ENCODE peak calls at places on chromosomes 4 and X, in seven cellular contexts. N is heart left ventricle; J is cardiac muscle cell; Q is upper lobe of left lung; P is lung; Z is CD4-positive, alpha-beta T cell; V is brain microvascular endothelial cell. B is an unnamed sample.
A peak's percentile ranks its signal among the peaks of the same experiment; 100 is the strongest.

GRCh38 chr4:45442466-45442865 is 681.4 kb downstream of the GABRG1 start:
- DNase-seq in Q (no peak), Z (no peak), P (no peak), N (no peak), J (peak; percentile 33), V (no peak), B (no peak)

GRCh38 chr4:42654606-42655005 is 2.3 kb downstream of the ATP8A1 start:
- DNase-seq in P (peak; percentile 69), Q (no peak), N (no peak), Z (no peak), J (peak; percentile 58), V (peak; percentile 56), B (no peak)

GRCh38 chrX:129981207-129981553 is 1.3 kb upstream of the BCORL1 start:
- DNase-seq in J (no peak), N (no peak), V (no peak), Q (no peak), P (no peak), Z (no peak), B (peak; percentile 13)

GRCh38 chrX:32871636-32872035 is 339.7 kb downstream of the DMD start:
- DNase-seq in J (peak; percentile 16), N (no peak), Q (no peak), Z (no peak), V (no peak), P (no peak), B (no peak)

GRCh38 chrX:32598707-32599106 is 612.6 kb downstream of the DMD start:
- DNase-seq in V (no peak), P (no peak), Q (no peak), J (no peak), Z (no peak), N (no peak), B (no peak)

GRCh38 chrX:138018145-138018799 is 452.3 kb downstream of the ZIC3 start:
- DNase-seq in V (no peak), N (no peak), P (no peak), Z (no peak), Q (no peak), J (no peak), B (no peak)

GRCh38 chr4:174156239-174156826 is 127.1 kb downstream of the FBXO8 start:
- DNase-seq in J (peak; percentile 75), Q (no peak), Z (no peak), N (no peak), V (peak; percentile 29), P (no peak), B (no peak)

GRCh38 chr4:3231431-3231980 is 17.5 kb upstream of the MSANTD1 start:
- DNase-seq in J (no peak), P (no peak), Z (no peak), V (no peak), Q (no peak), N (peak; percentile 47), B (no peak)

GRCh38 chr4:67565284-67565683 is 6.8 kb downstream of the STAP1 start:
- DNase-seq in Q (no peak), Z (no peak), P (no peak), J (peak; percentile 70), N (no peak), V (no peak), B (no peak)

GRCh38 chr4:75135068-75135825 is 202.3 kb downstream of the PARM1 start:
- DNase-seq in Z (no peak), V (no peak), N (no peak), Q (no peak), P (no peak), J (no peak), B (no peak)

GRCh38 chrX:140508958-140509357 is 4.1 kb upstream of the SOX3 start:
- DNase-seq in N (no peak), V (no peak), P (no peak), J (no peak), Q (no peak), Z (no peak), B (no peak)

GRCh38 chr4:19130836-19131235 is 1109.3 kb upstream of the LCORL start:
- DNase-seq in Q (no peak), N (no peak), P (no peak), Z (no peak), J (peak; percentile 7), V (peak; percentile 27), B (no peak)

GRCh38 chr4:68750555-68750954 is 65.2 kb upstream of the UGT2B10 start:
- DNase-seq in J (no peak), Z (no peak), P (no peak), Q (no peak), N (no peak), V (no peak), B (no peak)

GRCh38 chr4:25970241-25970675 is 56.2 kb downstream of the SMIM20 start:
- DNase-seq in Q (no peak), Z (no peak), P (no peak), V (no peak), N (peak; percentile 73), J (peak; percentile 55), B (no peak)

GRCh38 chrX:150438165-150438564 is 75.0 kb downstream of the MAMLD1 start:
- DNase-seq in P (no peak), Q (no peak), V (no peak), J (peak; percentile 28), Z (no peak), N (no peak), B (no peak)

GRCh38 chrX:7083468-7084396 is 63.8 kb upstream of the STS start:
- DNase-seq in Z (peak; percentile 55), P (no peak), Q (no peak), V (peak; percentile 95), N (no peak), J (peak; percentile 87), B (no peak)

GRCh38 chrX:16444353-16444752 is 205.6 kb upstream of the S100G start:
- DNase-seq in V (peak; percentile 35), Z (no peak), P (no peak), J (no peak), Q (no peak), N (no peak), B (no peak)

GRCh38 chr4:37967749-37968148 is 7.6 kb downstream of the PTTG2 start:
- DNase-seq in J (no peak), P (no peak), Z (no peak), N (no peak), V (no peak), Q (no peak), B (no peak)

GRCh38 chrX:3384330-3384729 is 37.9 kb upstream of the MXRA5 start:
- DNase-seq in J (peak; percentile 10), Q (no peak), N (no peak), V (peak; percentile 1), Z (no peak), P (no peak), B (no peak)

GRCh38 chrX:147738260-147738659 is 173.5 kb upstream of the FMR1 start:
- DNase-seq in P (no peak), Z (no peak), Q (no peak), V (no peak), N (no peak), J (no peak), B (no peak)

GRCh38 chrX:19555236-19555635 is 39.9 kb upstream of the MAP3K15 start:
- DNase-seq in N (no peak), Q (no peak), Z (no peak), J (no peak), P (no peak), V (no peak), B (no peak)

GRCh38 chrX:150084474-150085229 is 146.4 kb upstream of the EOLA2 start:
- DNase-seq in J (peak; percentile 68), Q (no peak), P (no peak), N (no peak), Z (no peak), V (peak; percentile 56), B (no peak)

GRCh38 chr4:168791376-168791775 is 218.7 kb downstream of the CBR4 start:
- DNase-seq in V (no peak), N (no peak), Q (no peak), J (no peak), P (no peak), Z (no peak), B (no peak)

GRCh38 chrX:153783378-153784013 is 2.7 kb downstream of the SRPK3 start:
- DNase-seq in P (no peak), J (no peak), Q (peak; percentile 39), N (no peak), Z (no peak), V (no peak), B (no peak)

GRCh38 chrX:153782871-153783270 is 2.0 kb downstream of the SRPK3 start:
- DNase-seq in Z (no peak), N (no peak), V (no peak), J (no peak), Q (peak; percentile 62), P (no peak), B (no peak)

GRCh38 chrX:153780678-153781427 is at the start of gene SRPK3:
- DNase-seq in Q (peak; percentile 60), V (no peak), J (peak; percentile 11), Z (no peak), N (peak; percentile 61), P (no peak), B (no peak)

GRCh38 chrX:153781428-153782047 is 697 bp downstream of the SRPK3 start:
- DNase-seq in Z (no peak), N (no peak), Q (no peak), P (no peak), V (no peak), J (no peak), B (no peak)

GRCh38 chrX:153782324-153782723 is 1.5 kb downstream of the SRPK3 start:
- DNase-seq in Z (no peak), V (no peak), P (no peak), Q (no peak), J (no peak), N (no peak), B (no peak)
- TF ChIP-seq CTCF in Z (no peak), V (peak; percentile 18), P (no peak), Q (no peak), J (no peak), N (no peak), B (no peak)

DNA sequence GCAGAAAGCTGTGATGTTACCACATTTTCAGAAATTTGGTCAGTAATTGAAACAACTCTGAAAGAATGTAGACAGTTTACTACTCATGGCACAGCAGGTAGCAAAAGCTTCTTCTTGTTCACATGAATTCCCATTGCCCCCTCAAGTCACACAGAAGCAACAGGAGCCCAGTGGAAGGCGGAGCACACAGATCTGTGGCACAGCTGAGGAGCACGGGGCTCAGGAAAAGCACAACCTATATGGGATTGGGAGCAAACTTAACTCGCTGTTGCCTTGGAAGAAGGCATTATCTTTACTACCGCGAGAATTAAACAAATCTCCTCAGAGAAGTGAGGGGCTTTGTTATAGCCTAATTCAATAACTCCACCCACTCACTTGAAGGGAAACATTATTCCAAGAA is 358.5 kb downstream of the SPOCK3 start:
- DNase-seq in Q (no peak), V (no peak), P (no peak), Z (no peak), N (no peak), J (no peak), B (no peak)
- H3K27me3 ChIP-seq in Q (no peaks in the 10 kb centered on the region), V (no peaks in the 10 kb centered on the region), P (no peaks in the 10 kb centered on the region), Z (no peaks in the 10 kb centered on the region), N (no peaks in the 10 kb centered on the region), J (no peaks in the 10 kb centered on the region), B (no peaks in the 10 kb centered on the region)

GRCh38 chr4:87033902-87034301 is 99.1 kb downstream of the AFF1 start:
- DNase-seq in Z (no peak), Q (no peak), N (no peak), P (no peak), J (no peak), V (no peak), B (no peak)
- TF ChIP-seq CTCF in Z (no peak), Q (no peak), N (no peak), P (no peak), J (no peak), V (peak; percentile 27), B (no peak)

DNA sequence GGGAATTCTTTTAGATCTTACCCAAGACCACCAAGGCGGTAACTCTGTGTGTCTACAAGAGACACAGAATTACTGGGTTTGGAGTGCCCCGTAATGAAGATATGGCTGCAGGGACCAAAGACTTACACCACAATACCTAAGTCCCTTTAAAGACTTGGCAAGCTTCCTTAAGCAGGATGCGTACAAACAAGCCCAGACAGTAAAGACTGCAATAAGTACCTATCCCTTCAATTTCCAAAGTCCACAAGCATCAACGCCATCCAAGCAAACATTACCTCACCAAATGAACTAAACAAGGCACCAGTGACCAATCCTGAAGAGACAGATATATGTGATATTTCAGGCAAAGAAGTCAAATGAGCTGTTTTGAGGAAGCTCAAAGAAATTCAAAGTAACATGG is 42.3 kb upstream of the RNF128 start:
- DNase-seq in V (no peak), P (no peak), N (no peak), Q (no peak), Z (no peak), J (no peak), B (no peak)
- H3K27me3 ChIP-seq in V (no peaks in the 10 kb centered on the region), P (peaks cover 5% of the 10 kb centered on the region), N (peaks cover 19% of the 10 kb centered on the region), Q (no peaks in the 10 kb centered on the region), Z (no peaks in the 10 kb centered on the region), J (no peaks in the 10 kb centered on the region), B (no peaks in the 10 kb centered on the region)

B was measured in testis.